ENCODE peak calls at places on chromosomes 13 and 19, in seven cellular contexts. W is esophagus squamous epithelium; C is lower leg skin; R is Caco-2; H is fibroblast of mammary gland; G is activated CD4-positive, alpha-beta T cell treated with anti-CD3 and anti-CD28 coated beads for 24 hours; J is HT1080. K is an unnamed sample.

GRCh38 chr13:37889811-37890210 is 20.2 kb upstream of the TRPC4 start:
- DNase-seq in J (no peak), C (no peak), G (no peak), H (no peak), W (no peak), R (no peak), K (no peak)

GRCh38 chr19:17686027-17686511 is 2.1 kb downstream of the UNC13A start:
- DNase-seq in H (peak), J (no peak), G (no peak), R (no peak), C (no peak), W (no peak), K (no peak)

GRCh38 chr19:3509566-3509989 is 3.5 kb downstream of the FZR1 start:
- DNase-seq in W (no peak), G (no peak), J (peak), C (no peak), R (no peak), H (peak), K (no peak)

GRCh38 chr13:46211116-46211515 is 612 bp upstream of the LRRC63 start:
- DNase-seq in W (no peak), G (peak), J (no peak), C (no peak), H (no peak), R (peak), K (no peak)

GRCh38 chr13:110285991-110286923 is 20.7 kb downstream of the COL4A1 start:
- DNase-seq in H (no peak), G (no peak), R (no peak), C (peak), W (no peak), J (no peak), K (no peak)

GRCh38 chr19:7395360-7395781 is 46.6 kb downstream of the ARHGEF18 start:
- DNase-seq in R (no peak), H (peak), W (no peak), C (no peak), G (no peak), J (no peak), K (no peak)

GRCh38 chr19:3618144-3618810 is 8.3 kb downstream of the CACTIN start:
- DNase-seq in H (peak), W (no peak), G (peak), R (no peak), J (peak), C (no peak), K (no peak)

GRCh38 chr19:51461723-51462161 is 3.5 kb upstream of the SIGLEC8 start:
- DNase-seq in G (no peak), H (no peak), R (no peak), J (no peak), W (no peak), C (peak), K (no peak)

GRCh38 chr13:30685987-30686386 is 49.4 kb upstream of the ALOX5AP start:
- DNase-seq in W (no peak), C (no peak), R (no peak), J (no peak), H (no peak), G (no peak), K (no peak)